ENCODE peak calls at places on chromosomes 4 and X, in five cellular contexts. M is K562, I is adrenal gland, D is prostate gland, T is sigmoid colon. B is an unnamed sample.

GRCh38 chrX:106707771-106708454 is 18.6 kb upstream of the RNF128 start:
- DNase-seq in M (no peak), I (no peak), D (no peak), T (no peak), B (no peak)

GRCh38 chr4:155506761-155507160 is 130.0 kb upstream of the MAP9 start:
- DNase-seq in M (no peak), I (no peak), D (no peak), T (no peak), B (no peak)

GRCh38 chr4:168636506-168637176 is 139.8 kb downstream of the PALLD start:
- DNase-seq in M (no peak), I (no peak), D (no peak), T (no peak), B (no peak)

GRCh38 chr4:17587094-17587822 is 10.3 kb downstream of the LAP3 start:
- DNase-seq in M (no peak), I (no peak), D (no peak), T (no peak), B (no peak)

GRCh38 chr4:1794809-1795303 is 1.8 kb downstream of the FGFR3 start:
- DNase-seq in M (no peak), I (no peak), D (no peak), T (no peak), B (no peak)

GRCh38 chrX:153598541-153599191 is at the start of gene CCNQ:
- DNase-seq in M (peak; percentile 46), I (no peak), D (no peak), T (no peak), B (no peak)

GRCh38 chr4:176150283-176150682 is 45.1 kb downstream of the SPATA4 start:
- DNase-seq in M (no peak), I (no peak), D (no peak), T (no peak), B (no peak)

GRCh38 chrX:154546354-154547244 is at the start of gene G6PD:
- DNase-seq in M (peak; percentile 91), I (peak; percentile 80), D (peak; percentile 49), T (no peak), B (no peak)

GRCh38 chr4:161002386-161002785 is 1161.4 kb downstream of the FSTL5 start:
- DNase-seq in M (no peak), I (no peak), D (no peak), T (no peak), B (peak; percentile 63)

GRCh38 chrX:149487292-149487691 is 17.8 kb downstream of the IDS start:
- DNase-seq in M (peak; percentile 16), I (no peak), D (no peak), T (no peak), B (no peak)

GRCh38 chr4:85498068-85498733 is 23.3 kb downstream of the ARHGAP24 start:
- DNase-seq in M (no peak), I (peak; percentile 64), D (no peak), T (peak; percentile 78), B (no peak)

GRCh38 chr4:139018971-139019758 is 3.6 kb downstream of the NOCT start:
- DNase-seq in M (no peak), I (no peak), D (no peak), T (no peak), B (no peak)

DNA sequence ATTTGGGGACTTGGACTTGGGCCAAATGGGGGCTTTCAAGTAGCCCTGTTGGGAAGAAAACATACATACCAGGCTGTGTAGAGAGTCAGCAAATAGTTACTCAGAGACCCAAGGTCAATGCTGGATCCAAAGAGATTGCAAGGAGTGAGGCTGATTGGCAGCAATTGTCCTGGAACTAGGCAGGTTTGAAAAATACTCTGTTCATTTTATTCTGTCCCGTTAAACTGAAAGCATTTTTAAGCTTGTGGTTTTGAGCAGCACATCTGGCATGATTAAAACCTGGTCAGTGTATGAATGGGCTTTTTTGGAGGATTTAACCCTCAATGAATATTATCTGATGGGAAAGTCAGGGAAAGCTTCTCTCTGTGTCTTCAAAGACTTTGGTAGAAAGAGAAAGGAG is 294.3 kb upstream of the BOD1L1 start:
- DNase-seq in M (no peak), I (no peak), D (no peak), T (no peak), B (no peak)
- H3K27me3 ChIP-seq in M (no peaks in the 10 kb centered on the region), I (no peaks in the 10 kb centered on the region), D (no peaks in the 10 kb centered on the region), T (no peaks in the 10 kb centered on the region), B (no peaks in the 10 kb centered on the region)

DNA sequence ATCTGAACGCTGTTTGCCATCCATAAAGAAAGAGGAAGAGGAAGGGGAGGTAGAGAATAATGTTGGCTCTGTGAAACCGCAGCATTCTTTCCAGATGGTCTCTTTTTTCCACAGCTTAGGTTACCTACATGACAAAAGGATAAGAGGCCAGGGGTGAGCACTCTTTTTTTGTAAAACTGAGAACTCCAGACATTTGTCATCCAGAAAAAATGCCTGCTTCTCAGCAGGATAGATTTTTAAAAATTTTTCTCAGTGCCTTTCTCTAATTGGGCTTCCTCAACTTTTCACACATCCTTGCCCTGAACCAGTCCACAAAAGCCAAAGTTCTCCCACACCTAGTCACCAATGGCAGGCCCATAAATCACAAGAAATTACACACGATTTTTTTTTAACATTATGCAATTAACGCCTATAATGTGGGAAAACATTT is 158.1 kb upstream of the TENM3 start:
- DNase-seq in M (no peak), I (no peak), D (no peak), T (no peak), B (no peak)
- H3K4me1 ChIP-seq in M (no peaks in the 10 kb centered on the region), I (no peaks in the 10 kb centered on the region), D (no peaks in the 10 kb centered on the region), T (no peaks in the 10 kb centered on the region), B (no peaks in the 10 kb centered on the region)

GRCh38 chr4:6777636-6778281 is 4.8 kb upstream of the KIAA0232 start:
- DNase-seq in M (no peak), I (no peak), D (no peak), T (no peak), B (no peak)

GRCh38 chr4:6781113-6781512 is 1.4 kb upstream of the KIAA0232 start:
- DNase-seq in M (no peak), I (peak; percentile 45), D (peak; percentile 79), T (no peak), B (no peak)

GRCh38 chr4:6778435-6778834 is 4.1 kb upstream of the KIAA0232 start:
- DNase-seq in M (no peak), I (no peak), D (no peak), T (no peak), B (no peak)

GRCh38 chr4:6781561-6781960 is 966 bp upstream of the KIAA0232 start:
- DNase-seq in M (no peak), I (peak; percentile 49), D (no peak), T (no peak), B (no peak)

DNA sequence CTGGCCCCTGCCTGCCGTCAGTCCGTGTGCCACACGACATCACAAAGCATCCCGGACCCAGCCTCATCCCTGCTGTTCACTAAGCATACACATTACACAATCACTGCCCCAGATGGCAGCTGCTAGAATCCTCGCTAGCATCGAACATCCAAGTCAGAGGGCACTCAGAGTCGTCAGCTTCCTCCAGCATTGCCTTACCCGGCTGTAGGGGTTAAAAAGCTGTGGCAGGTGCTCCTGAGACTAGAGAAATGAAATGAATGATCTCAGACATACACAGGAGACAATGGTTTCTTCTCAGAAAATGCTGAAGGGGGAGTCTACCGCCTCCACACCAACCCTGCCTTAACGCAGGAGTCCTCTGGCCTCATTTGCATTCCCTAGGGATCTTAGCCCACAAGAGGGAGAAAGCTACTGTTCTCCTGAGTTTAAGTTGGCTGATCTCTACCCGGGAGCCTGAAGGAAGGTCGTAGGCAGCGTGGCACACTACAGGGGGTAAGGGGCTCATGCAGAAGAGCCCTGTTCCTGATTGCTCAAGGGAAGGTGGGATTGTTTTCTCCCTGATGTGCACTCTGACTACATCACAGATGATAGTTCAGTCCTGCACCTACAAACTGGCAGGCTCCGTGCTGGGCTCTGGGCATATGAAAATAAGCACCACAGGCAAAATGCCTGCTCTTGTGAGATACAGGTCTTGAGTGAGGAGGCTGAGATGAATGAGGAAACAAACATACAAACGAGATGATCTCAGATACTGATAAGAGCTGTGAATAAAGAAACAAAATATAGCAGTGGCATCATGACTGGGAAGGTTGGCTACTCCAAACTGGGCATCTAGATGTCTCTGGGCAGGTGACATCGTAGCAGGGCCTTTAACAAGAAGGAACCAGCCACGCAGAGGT is 2.6 kb upstream of the KIAA0232 start:
- DNase-seq in M (no peak), I (no peak), D (no peak), T (no peak), B (no peak)
- TF ChIP-seq CTCF in M (peak; percentile 5), I (no peak), D (no peak), T (no peak), B (no peak)

DNA sequence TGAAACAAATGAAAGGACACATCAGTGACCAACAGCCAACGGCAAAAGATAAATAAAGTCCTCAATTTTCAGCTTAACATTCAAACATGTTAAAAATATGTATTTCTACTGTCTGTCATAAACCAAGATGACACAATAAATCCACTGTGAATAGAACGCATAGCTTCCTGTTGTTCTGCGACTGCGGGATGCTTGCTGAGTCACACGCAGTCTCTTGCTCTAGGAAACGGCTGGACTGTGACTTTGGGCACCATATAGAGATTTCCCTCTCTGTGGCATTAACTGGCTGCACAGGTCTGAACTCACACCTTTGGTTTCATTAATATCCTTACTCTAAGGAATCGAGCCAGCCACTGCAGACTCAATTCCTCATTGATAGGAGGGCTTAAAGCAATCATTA is 8.5 kb downstream of the BEND4 start:
- DNase-seq in M (no peak), I (no peak), D (no peak), T (no peak), B (no peak)
- H3K27me3 ChIP-seq in M (peaks cover 8% of the 10 kb centered on the region), I (peaks cover 9% of the 10 kb centered on the region), D (no peaks in the 10 kb centered on the region), T (no peaks in the 10 kb centered on the region), B (peaks cover 5% of the 10 kb centered on the region)

GRCh38 chr4:140094701-140095420 is 59.1 kb downstream of the MAML3 start:
- DNase-seq in M (no peak), I (peak; percentile 94), D (peak; percentile 55), T (peak; percentile 83), B (peak; percentile 89)
- H3K4me1 ChIP-seq in M (no peaks in the 10 kb centered on the region), I (peaks cover 35% of the 10 kb centered on the region), D (peaks cover 21% of the 10 kb centered on the region), T (no peaks in the 10 kb centered on the region), B (peaks cover 100% of the 10 kb centered on the region)

DNA sequence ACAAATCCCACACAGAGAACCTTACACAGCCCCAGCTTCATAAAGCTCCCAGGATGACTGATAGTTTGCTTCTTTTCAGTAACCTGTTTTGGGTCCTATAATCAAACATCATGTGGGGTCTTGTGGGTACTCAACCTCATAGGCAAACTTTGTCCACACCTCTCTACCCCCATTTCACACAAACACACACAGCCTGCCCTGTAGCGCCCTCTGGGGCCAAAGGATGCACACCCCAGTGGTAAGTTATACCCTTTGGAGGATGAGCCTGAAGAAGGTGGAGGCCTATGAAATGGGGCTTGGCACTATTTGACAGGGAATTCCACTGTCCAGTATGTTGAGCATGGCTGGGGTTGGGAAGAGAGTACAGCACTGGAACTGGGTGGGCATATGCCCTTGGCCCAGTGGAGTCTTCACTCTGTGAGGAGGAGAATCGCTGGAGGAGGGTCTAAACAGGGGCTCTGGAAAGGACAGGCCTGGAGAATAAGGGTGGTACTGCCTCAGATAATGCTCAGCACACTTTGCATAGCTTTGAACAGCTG is 30.5 kb upstream of the COL25A1 start:
- DNase-seq in M (peak; percentile 19), I (no peak), D (no peak), T (no peak), B (no peak)
- TF ChIP-seq CTCF in M (peak; percentile 76), I (peak; percentile 22), D (no peak), T (no peak), B (no peak)

GRCh38 chr4:71187399-71188196 is 151.2 kb upstream of the SLC4A4 start:
- DNase-seq in M (no peak), I (no peak), D (peak; percentile 35), T (peak; percentile 68), B (peak; percentile 45)
- H3K27me3 ChIP-seq in M (peaks cover 5% of the 10 kb centered on the region), I (peaks cover 6% of the 10 kb centered on the region), D (no peaks in the 10 kb centered on the region), T (no peaks in the 10 kb centered on the region), B (peaks cover 48% of the 10 kb centered on the region)

B was measured in left lung.